ENCODE peak calls at places on chromosomes 12 and 14, in five cellular contexts. One of them, this sample, is unnamed. For H3K27me3 and H3K36me3, the result is how much of the 10 kb centered on the place peaks cover.

GRCh38 chr12:48925218-48925871 is at the start of gene FKBP11:
- DNase-seq in heart right ventricle: peak
- DNase-seq in effector memory CD4-positive, alpha-beta T cell: peak
- DNase-seq in CD4-positive, CD25-positive, alpha-beta regulatory T cell: peak
- DNase-seq in neural progenitor cell: peak
- DNase-seq in this sample: peak

GRCh38 chr12:18468521-18469075 is 207.3 kb downstream of the PIK3C2G start:
- DNase-seq in CD4-positive, CD25-positive, alpha-beta regulatory T cell: no peak
- DNase-seq in neural progenitor cell: no peak
- DNase-seq in heart right ventricle: no peak
- DNase-seq in effector memory CD4-positive, alpha-beta T cell: no peak
- DNase-seq in this sample: no peak

GRCh38 chr14:63544641-63545234 is 1.6 kb upstream of the PPP2R5E start:
- DNase-seq in heart right ventricle: no peak
- DNase-seq in neural progenitor cell: no peak
- DNase-seq in effector memory CD4-positive, alpha-beta T cell: no peak
- DNase-seq in CD4-positive, CD25-positive, alpha-beta regulatory T cell: no peak
- DNase-seq in this sample: peak

GRCh38 chr14:68789002-68789797 is 3.7 kb downstream of the ZFP36L1 start:
- DNase-seq in neural progenitor cell: peak
- DNase-seq in effector memory CD4-positive, alpha-beta T cell: peak
- DNase-seq in heart right ventricle: peak
- DNase-seq in CD4-positive, CD25-positive, alpha-beta regulatory T cell: peak
- DNase-seq in this sample: peak

GRCh38 chr12:89999699-90000505 is 291.3 kb upstream of the ATP2B1 start:
- DNase-seq in neural progenitor cell: no peak
- DNase-seq in CD4-positive, CD25-positive, alpha-beta regulatory T cell: no peak
- DNase-seq in heart right ventricle: no peak
- DNase-seq in effector memory CD4-positive, alpha-beta T cell: no peak
- DNase-seq in this sample: no peak

GRCh38 chr14:68734231-68734732 is 58.6 kb downstream of the ZFP36L1 start:
- DNase-seq in heart right ventricle: no peak
- DNase-seq in CD4-positive, CD25-positive, alpha-beta regulatory T cell: peak
- DNase-seq in effector memory CD4-positive, alpha-beta T cell: peak
- DNase-seq in neural progenitor cell: no peak
- DNase-seq in this sample: no peak

GRCh38 chr14:102949062-102949800 is 26.8 kb downstream of the AMN start:
- DNase-seq in CD4-positive, CD25-positive, alpha-beta regulatory T cell: peak
- DNase-seq in effector memory CD4-positive, alpha-beta T cell: no peak
- DNase-seq in neural progenitor cell: no peak
- DNase-seq in heart right ventricle: no peak
- DNase-seq in this sample: no peak

GRCh38 chr14:55851961-55852360 is 266.2 kb upstream of the PELI2 start:
- DNase-seq in CD4-positive, CD25-positive, alpha-beta regulatory T cell: no peak
- DNase-seq in heart right ventricle: peak
- DNase-seq in effector memory CD4-positive, alpha-beta T cell: no peak
- DNase-seq in neural progenitor cell: no peak
- DNase-seq in this sample: no peak

GRCh38 chr12:47705571-47706425 is at the start of gene RPAP3:
- DNase-seq in effector memory CD4-positive, alpha-beta T cell: peak
- DNase-seq in heart right ventricle: peak
- DNase-seq in CD4-positive, CD25-positive, alpha-beta regulatory T cell: peak
- DNase-seq in neural progenitor cell: peak
- DNase-seq in this sample: peak

GRCh38 chr14:104425763-104426691 is 153.5 kb upstream of the C14orf180 start:
- DNase-seq in CD4-positive, CD25-positive, alpha-beta regulatory T cell: no peak
- DNase-seq in effector memory CD4-positive, alpha-beta T cell: no peak
- DNase-seq in neural progenitor cell: no peak
- DNase-seq in heart right ventricle: no peak
- DNase-seq in this sample: no peak

GRCh38 chr12:20459920-20460319 is 91.6 kb downstream of the PDE3A start:
- DNase-seq in CD4-positive, CD25-positive, alpha-beta regulatory T cell: no peak
- DNase-seq in effector memory CD4-positive, alpha-beta T cell: no peak
- DNase-seq in neural progenitor cell: no peak
- DNase-seq in heart right ventricle: no peak
- DNase-seq in this sample: no peak

GRCh38 chr12:47022296-47022695 is 57.1 kb upstream of the PCED1B start:
- DNase-seq in neural progenitor cell: no peak
- DNase-seq in effector memory CD4-positive, alpha-beta T cell: no peak
- DNase-seq in heart right ventricle: no peak
- DNase-seq in CD4-positive, CD25-positive, alpha-beta regulatory T cell: no peak
- DNase-seq in this sample: no peak

GRCh38 chr12:102769323-102769916 is 147.6 kb downstream of the PAH start:
- DNase-seq in heart right ventricle: peak
- DNase-seq in CD4-positive, CD25-positive, alpha-beta regulatory T cell: peak
- DNase-seq in effector memory CD4-positive, alpha-beta T cell: no peak
- DNase-seq in neural progenitor cell: peak
- DNase-seq in this sample: peak

GRCh38 chr12:62719027-62719426 is 215.9 kb downstream of the PPM1H start:
- DNase-seq in neural progenitor cell: no peak
- DNase-seq in CD4-positive, CD25-positive, alpha-beta regulatory T cell: no peak
- DNase-seq in heart right ventricle: no peak
- DNase-seq in effector memory CD4-positive, alpha-beta T cell: no peak
- DNase-seq in this sample: no peak

GRCh38 chr12:74482115-74482514 is 55.5 kb upstream of the ATXN7L3B start:
- DNase-seq in effector memory CD4-positive, alpha-beta T cell: no peak
- DNase-seq in heart right ventricle: no peak
- DNase-seq in neural progenitor cell: no peak
- DNase-seq in CD4-positive, CD25-positive, alpha-beta regulatory T cell: no peak
- DNase-seq in this sample: no peak

GRCh38 chr14:83706555-83706954 is 1823.4 kb upstream of the FLRT2 start:
- DNase-seq in CD4-positive, CD25-positive, alpha-beta regulatory T cell: no peak
- DNase-seq in heart right ventricle: no peak
- DNase-seq in neural progenitor cell: peak
- DNase-seq in effector memory CD4-positive, alpha-beta T cell: no peak
- DNase-seq in this sample: peak

GRCh38 chr12:93572712-93573551 is 457 bp downstream of the SOCS2 start:
- DNase-seq in CD4-positive, CD25-positive, alpha-beta regulatory T cell: peak
- DNase-seq in neural progenitor cell: peak
- DNase-seq in effector memory CD4-positive, alpha-beta T cell: no peak
- DNase-seq in heart right ventricle: peak
- DNase-seq in this sample: peak

GRCh38 chr12:55927588-55928502 is at the start of gene PYM1:
- DNase-seq in neural progenitor cell: peak
- DNase-seq in heart right ventricle: peak
- DNase-seq in effector memory CD4-positive, alpha-beta T cell: no peak
- DNase-seq in CD4-positive, CD25-positive, alpha-beta regulatory T cell: peak
- DNase-seq in this sample: peak

GRCh38 chr14:59280961-59281360 is 92.5 kb downstream of the DAAM1 start:
- DNase-seq in CD4-positive, CD25-positive, alpha-beta regulatory T cell: no peak
- DNase-seq in effector memory CD4-positive, alpha-beta T cell: no peak
- DNase-seq in neural progenitor cell: no peak
- DNase-seq in heart right ventricle: no peak
- DNase-seq in this sample: no peak

GRCh38 chr14:74135386-74135785 is 50.6 kb downstream of the LIN52 start:
- DNase-seq in heart right ventricle: no peak
- DNase-seq in CD4-positive, CD25-positive, alpha-beta regulatory T cell: no peak
- DNase-seq in neural progenitor cell: no peak
- DNase-seq in effector memory CD4-positive, alpha-beta T cell: no peak
- DNase-seq in this sample: no peak

GRCh38 chr14:33996450-33996849 is 45.6 kb upstream of the EGLN3 start:
- DNase-seq in neural progenitor cell: no peak
- DNase-seq in CD4-positive, CD25-positive, alpha-beta regulatory T cell: no peak
- DNase-seq in heart right ventricle: no peak
- DNase-seq in effector memory CD4-positive, alpha-beta T cell: no peak
- DNase-seq in this sample: no peak

GRCh38 chr14:25396128-25396527 is 346.2 kb upstream of the STXBP6 start:
- DNase-seq in neural progenitor cell: no peak
- DNase-seq in heart right ventricle: no peak
- DNase-seq in effector memory CD4-positive, alpha-beta T cell: no peak
- DNase-seq in CD4-positive, CD25-positive, alpha-beta regulatory T cell: no peak
- DNase-seq in this sample: no peak

GRCh38 chr12:54337280-54337842 is 12.4 kb downstream of the COPZ1 start:
- DNase-seq in heart right ventricle: no peak
- DNase-seq in CD4-positive, CD25-positive, alpha-beta regulatory T cell: no peak
- DNase-seq in neural progenitor cell: peak
- DNase-seq in effector memory CD4-positive, alpha-beta T cell: no peak
- DNase-seq in this sample: no peak

GRCh38 chr12:6775775-6776174 is 3.5 kb downstream of the LAG3 start:
- DNase-seq in heart right ventricle: no peak
- DNase-seq in CD4-positive, CD25-positive, alpha-beta regulatory T cell: no peak
- DNase-seq in effector memory CD4-positive, alpha-beta T cell: no peak
- DNase-seq in neural progenitor cell: no peak
- DNase-seq in this sample: no peak

GRCh38 chr12:6778212-6778570 is 5.9 kb downstream of the LAG3 start:
- DNase-seq in CD4-positive, CD25-positive, alpha-beta regulatory T cell: no peak
- DNase-seq in neural progenitor cell: peak
- DNase-seq in heart right ventricle: peak
- DNase-seq in effector memory CD4-positive, alpha-beta T cell: no peak
- DNase-seq in this sample: peak

GRCh38 chr12:6775185-6775770 is 3.0 kb downstream of the LAG3 start:
- DNase-seq in heart right ventricle: no peak
- DNase-seq in neural progenitor cell: no peak
- DNase-seq in effector memory CD4-positive, alpha-beta T cell: no peak
- DNase-seq in CD4-positive, CD25-positive, alpha-beta regulatory T cell: no peak
- DNase-seq in this sample: no peak

GRCh38 chr12:6778571-6779550 is 6.5 kb downstream of the LAG3 start:
- DNase-seq in effector memory CD4-positive, alpha-beta T cell: peak
- DNase-seq in heart right ventricle: peak
- DNase-seq in neural progenitor cell: peak
- DNase-seq in CD4-positive, CD25-positive, alpha-beta regulatory T cell: peak
- DNase-seq in this sample: peak

DNA sequence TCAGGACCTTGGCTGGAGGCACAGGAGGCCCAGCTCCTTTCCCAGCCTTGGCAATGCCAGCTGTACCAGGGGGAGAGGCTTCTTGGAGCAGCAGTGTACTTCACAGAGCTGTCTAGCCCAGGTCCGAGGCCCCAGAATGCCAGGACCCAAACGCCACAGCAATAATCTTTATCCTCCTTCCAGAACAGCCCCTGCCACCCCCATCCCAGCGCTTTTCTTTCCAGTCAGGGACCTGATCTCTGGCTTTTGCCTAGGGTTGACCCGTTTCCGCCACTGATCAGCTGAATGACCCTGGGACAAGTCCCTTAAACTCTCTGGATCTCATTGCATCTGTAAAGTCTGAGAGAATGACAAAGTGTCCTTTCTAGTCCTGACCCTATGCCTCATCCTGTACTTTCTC is 5.1 kb downstream of the LAG3 start:
- DNase-seq in heart right ventricle: no peak
- DNase-seq in effector memory CD4-positive, alpha-beta T cell: no peak
- DNase-seq in neural progenitor cell: no peak
- DNase-seq in CD4-positive, CD25-positive, alpha-beta regulatory T cell: no peak
- DNase-seq in this sample: no peak
- H3K4me3 ChIP-seq in heart right ventricle: no peak
- H3K4me3 ChIP-seq in effector memory CD4-positive, alpha-beta T cell: no peak
- H3K4me3 ChIP-seq in neural progenitor cell: no peak
- H3K4me3 ChIP-seq in CD4-positive, CD25-positive, alpha-beta regulatory T cell: no peak
- H3K4me3 ChIP-seq in this sample: no peak

DNA sequence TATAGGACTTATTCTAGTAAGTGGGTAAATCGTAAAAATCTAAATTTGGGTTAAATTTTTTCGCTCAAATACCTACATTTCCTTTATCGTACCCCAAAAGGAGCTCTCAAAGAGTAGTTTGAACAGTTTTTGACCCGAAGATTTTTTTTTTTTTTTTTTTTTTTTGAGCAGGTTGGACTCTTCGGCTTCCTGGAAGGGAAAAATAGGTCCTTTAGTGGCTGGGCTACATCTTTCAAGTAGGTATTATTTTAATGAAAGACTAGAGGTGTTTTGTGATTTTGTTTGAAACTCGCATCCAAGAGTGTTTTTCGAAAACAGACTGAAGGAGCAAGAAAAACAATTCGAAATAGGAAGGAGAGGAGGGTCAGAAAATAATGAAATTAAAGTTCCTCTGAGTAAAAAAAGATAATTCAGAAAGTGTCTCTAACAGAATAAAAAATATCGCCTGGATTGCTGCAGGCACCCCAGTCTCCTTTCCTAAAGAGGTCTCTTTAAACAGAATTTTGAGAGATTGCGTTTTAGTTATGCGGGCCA is 6.0 kb downstream of the CDKN1B start:
- DNase-seq in heart right ventricle: no peak
- DNase-seq in effector memory CD4-positive, alpha-beta T cell: no peak
- DNase-seq in CD4-positive, CD25-positive, alpha-beta regulatory T cell: no peak
- DNase-seq in neural progenitor cell: no peak
- DNase-seq in this sample: no peak
- H3K27me3 ChIP-seq in heart right ventricle: under half
- H3K27me3 ChIP-seq in effector memory CD4-positive, alpha-beta T cell: under half
- H3K27me3 ChIP-seq in CD4-positive, CD25-positive, alpha-beta regulatory T cell: under half
- H3K27me3 ChIP-seq in neural progenitor cell: under half
- H3K27me3 ChIP-seq in this sample: half or more

DNA sequence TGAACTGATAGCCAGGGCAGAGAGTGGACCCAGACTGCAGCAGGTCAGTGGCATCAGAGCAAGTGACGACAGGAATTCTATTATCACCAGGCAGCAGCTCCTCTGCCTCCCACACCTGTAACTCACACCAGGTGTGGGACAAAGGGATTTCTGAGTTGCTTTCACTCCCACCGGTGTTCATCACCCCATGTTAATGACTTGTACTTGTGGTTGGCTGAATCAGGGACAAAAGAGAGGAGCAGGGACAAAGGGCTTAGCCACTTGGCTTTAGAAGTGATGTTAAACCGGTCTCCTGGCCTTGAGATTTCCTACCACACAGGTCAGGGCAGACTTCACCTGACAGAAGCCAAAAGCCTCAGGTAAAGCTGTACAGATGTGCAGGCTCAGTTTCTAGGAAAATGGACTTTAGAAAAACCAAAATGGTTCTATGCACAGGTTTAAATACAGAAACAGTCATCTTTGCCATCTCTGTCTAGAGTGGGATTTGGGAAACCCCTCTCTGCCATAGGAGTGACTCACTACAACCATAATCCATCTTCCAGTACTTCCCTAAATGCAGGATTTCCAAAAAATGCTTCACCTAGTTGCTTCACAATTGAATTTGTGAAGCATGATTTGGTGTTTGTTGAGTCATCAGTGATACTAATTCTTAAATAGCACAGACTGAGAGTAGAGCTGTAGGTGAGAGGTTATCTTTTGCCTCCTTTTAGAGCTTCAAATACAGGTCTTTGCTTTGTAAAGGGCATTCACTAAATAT is 158.5 kb downstream of the PRKCH start:
- DNase-seq in neural progenitor cell: no peak
- DNase-seq in CD4-positive, CD25-positive, alpha-beta regulatory T cell: no peak
- DNase-seq in heart right ventricle: no peak
- DNase-seq in effector memory CD4-positive, alpha-beta T cell: no peak
- DNase-seq in this sample: no peak
- H3K36me3 ChIP-seq in neural progenitor cell: under half
- H3K36me3 ChIP-seq in CD4-positive, CD25-positive, alpha-beta regulatory T cell: half or more
- H3K36me3 ChIP-seq in heart right ventricle: under half
- H3K36me3 ChIP-seq in effector memory CD4-positive, alpha-beta T cell: under half
- H3K36me3 ChIP-seq in this sample: under half

GRCh38 chr12:71164166-71164876 is 6.5 kb upstream of the TSPAN8 start:
- DNase-seq in neural progenitor cell: no peak
- DNase-seq in CD4-positive, CD25-positive, alpha-beta regulatory T cell: no peak
- DNase-seq in heart right ventricle: no peak
- DNase-seq in effector memory CD4-positive, alpha-beta T cell: no peak
- DNase-seq in this sample: no peak

GRCh38 chr12:71164877-71165197 is 7.0 kb upstream of the TSPAN8 start:
- DNase-seq in neural progenitor cell: no peak
- DNase-seq in effector memory CD4-positive, alpha-beta T cell: no peak
- DNase-seq in heart right ventricle: no peak
- DNase-seq in CD4-positive, CD25-positive, alpha-beta regulatory T cell: no peak
- DNase-seq in this sample: no peak

GRCh38 chr12:71161575-71161974 is 3.8 kb upstream of the TSPAN8 start:
- DNase-seq in CD4-positive, CD25-positive, alpha-beta regulatory T cell: no peak
- DNase-seq in effector memory CD4-positive, alpha-beta T cell: no peak
- DNase-seq in heart right ventricle: no peak
- DNase-seq in neural progenitor cell: no peak
- DNase-seq in this sample: no peak

GRCh38 chr12:71160585-71160984 is 2.8 kb upstream of the TSPAN8 start:
- DNase-seq in neural progenitor cell: no peak
- DNase-seq in CD4-positive, CD25-positive, alpha-beta regulatory T cell: no peak
- DNase-seq in effector memory CD4-positive, alpha-beta T cell: no peak
- DNase-seq in heart right ventricle: no peak
- DNase-seq in this sample: no peak

GRCh38 chr12:71162832-71163711 is 5.3 kb upstream of the TSPAN8 start:
- DNase-seq in CD4-positive, CD25-positive, alpha-beta regulatory T cell: no peak
- DNase-seq in heart right ventricle: no peak
- DNase-seq in effector memory CD4-positive, alpha-beta T cell: no peak
- DNase-seq in neural progenitor cell: no peak
- DNase-seq in this sample: no peak
- H3K4me3 ChIP-seq in CD4-positive, CD25-positive, alpha-beta regulatory T cell: no peak
- H3K4me3 ChIP-seq in heart right ventricle: no peak
- H3K4me3 ChIP-seq in effector memory CD4-positive, alpha-beta T cell: no peak
- H3K4me3 ChIP-seq in neural progenitor cell: no peak
- H3K4me3 ChIP-seq in this sample: no peak